ENCODE peak calls at places on chromosome 21, in nine cellular contexts. Q, P, O, M, U, Y, K, A and Z are unnamed samples.

GRCh38 chr21:31395268-31395667 is 51.2 kb upstream of the TIAM1 start:
- DNase-seq in Q (no peak), P (no peak), O (no peak), M (no peak), U (no peak), Y (no peak), K (no peak), A (no peak), Z (no peak)

GRCh38 chr21:44987886-44988606 is 48.2 kb downstream of the SLX9 start:
- DNase-seq in Q (no peak), P (no peak), O (no peak), M (no peak), U (no peak), Y (no peak), K (no peak), A (no peak), Z (no peak)

GRCh38 chr21:45364464-45365185 is 40.3 kb upstream of the COL18A1 start:
- DNase-seq in Q (peak), P (peak), O (no peak), M (peak), U (no peak), Y (no peak), K (peak), A (no peak), Z (no peak)

GRCh38 chr21:36719614-36720013 is 20.7 kb downstream of the SIM2 start:
- DNase-seq in Q (no peak), P (no peak), O (no peak), M (no peak), U (no peak), Y (no peak), K (no peak), A (peak), Z (no peak)

GRCh38 chr21:45388611-45389296 is 16.2 kb upstream of the COL18A1 start:
- DNase-seq in Q (no peak), P (no peak), O (no peak), M (no peak), U (no peak), Y (no peak), K (peak), A (no peak), Z (no peak)

GRCh38 chr21:14418920-14419319 is 36.0 kb upstream of the HSPA13 start:
- DNase-seq in Q (no peak), P (no peak), O (no peak), M (no peak), U (no peak), Y (no peak), K (no peak), A (no peak), Z (no peak)

GRCh38 chr21:18877932-18878331 is 474.3 kb upstream of the TMPRSS15 start:
- DNase-seq in Q (no peak), P (no peak), O (no peak), M (no peak), U (no peak), Y (no peak), K (no peak), A (no peak), Z (no peak)

GRCh38 chr21:37742532-37742931 is 173.7 kb downstream of the KCNJ6 start:
- DNase-seq in Q (no peak), P (peak), O (peak), M (no peak), U (no peak), Y (no peak), K (no peak), A (no peak), Z (no peak)

GRCh38 chr21:45995686-45996179 is 14.2 kb downstream of the COL6A1 start:
- DNase-seq in Q (no peak), P (no peak), O (no peak), M (no peak), U (no peak), Y (peak), K (peak), A (peak), Z (peak)

GRCh38 chr21:34795152-34796141 is 126.7 kb downstream of the CLIC6 start:
- DNase-seq in Q (peak), P (peak), O (no peak), M (peak), U (no peak), Y (peak), K (no peak), A (peak), Z (no peak)

GRCh38 chr21:35168702-35169101 is 119.6 kb upstream of the RUNX1 start:
- DNase-seq in Q (no peak), P (no peak), O (no peak), M (no peak), U (no peak), Y (no peak), K (no peak), A (no peak), Z (no peak)

GRCh38 chr21:25980710-25981109 is 189.9 kb downstream of the APP start:
- DNase-seq in Q (no peak), P (no peak), O (no peak), M (no peak), U (no peak), Y (no peak), K (no peak), A (no peak), Z (no peak)

GRCh38 chr21:44047996-44048560 is 36.0 kb downstream of the TRAPPC10 start:
- DNase-seq in Q (no peak), P (no peak), O (no peak), M (no peak), U (no peak), Y (no peak), K (no peak), A (no peak), Z (peak)

GRCh38 chr21:18869105-18869504 is 465.5 kb upstream of the TMPRSS15 start:
- DNase-seq in Q (no peak), P (no peak), O (no peak), M (no peak), U (no peak), Y (no peak), K (no peak), A (no peak), Z (no peak)

GRCh38 chr21:45019887-45020537 is 54.4 kb upstream of the ADARB1 start:
- DNase-seq in Q (no peak), P (no peak), O (no peak), M (no peak), U (no peak), Y (no peak), K (no peak), A (no peak), Z (no peak)

GRCh38 chr21:28543975-28544374 is 448.7 kb downstream of the LTN1 start:
- DNase-seq in Q (no peak), P (no peak), O (no peak), M (no peak), U (no peak), Y (no peak), K (no peak), A (no peak), Z (no peak)

GRCh38 chr21:26125433-26126167 is 45.0 kb downstream of the APP start:
- DNase-seq in Q (no peak), P (peak), O (no peak), M (no peak), U (no peak), Y (no peak), K (no peak), A (no peak), Z (no peak)

GRCh38 chr21:42308161-42308913 is 6.9 kb downstream of the TFF3 start:
- DNase-seq in Q (no peak), P (no peak), O (no peak), M (no peak), U (no peak), Y (no peak), K (no peak), A (no peak), Z (no peak)

GRCh38 chr21:42307106-42307505 is 8.1 kb downstream of the TFF3 start:
- DNase-seq in Q (no peak), P (no peak), O (no peak), M (no peak), U (no peak), Y (no peak), K (no peak), A (no peak), Z (no peak)

GRCh38 chr21:42310411-42311001 is 4.7 kb downstream of the TFF3 start:
- DNase-seq in Q (no peak), P (no peak), O (no peak), M (no peak), U (no peak), Y (no peak), K (no peak), A (no peak), Z (no peak)

GRCh38 chr21:42309753-42310213 is 5.4 kb downstream of the TFF3 start:
- DNase-seq in Q (peak), P (peak), O (peak), M (peak), U (peak), Y (peak), K (no peak), A (peak), Z (peak)

DNA sequence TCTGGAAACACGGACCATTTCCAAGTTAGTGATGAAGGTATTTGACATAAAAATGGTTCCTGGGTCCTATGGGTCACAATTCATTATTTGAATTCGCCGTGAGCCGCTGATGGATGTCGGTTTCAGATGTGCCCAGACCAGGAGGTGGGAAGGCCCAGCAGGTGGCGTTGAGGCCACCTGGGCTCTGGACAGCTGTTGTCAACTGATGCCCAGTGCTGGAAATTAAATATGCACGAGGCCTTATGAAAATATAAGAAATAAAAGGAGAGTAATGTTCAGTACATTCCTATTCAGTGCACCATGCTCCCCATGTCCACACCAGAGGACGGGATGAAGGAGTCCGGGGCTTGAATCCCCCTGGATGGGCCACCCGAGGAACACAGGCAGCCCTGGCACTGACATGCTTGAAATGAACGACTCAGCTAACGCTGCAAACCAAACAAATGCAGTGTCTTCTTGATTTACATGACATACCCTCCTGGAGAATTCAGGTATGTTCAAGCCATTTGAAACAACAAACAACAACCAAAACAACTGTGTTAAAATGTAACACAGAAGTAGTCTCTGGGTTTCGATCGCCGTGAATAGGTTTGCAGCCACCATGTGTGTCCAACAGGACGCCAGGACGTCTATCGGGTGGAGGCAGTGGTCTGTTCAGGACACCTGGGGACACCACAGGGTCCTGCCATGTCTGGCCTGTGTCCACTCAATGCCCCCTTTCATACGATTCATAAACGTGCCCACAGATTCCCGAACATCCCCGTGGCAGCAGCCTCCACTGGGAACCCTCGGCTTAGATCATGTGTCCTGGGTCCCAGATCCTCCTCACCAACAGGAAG is 6.1 kb downstream of the TFF3 start:
- DNase-seq in Q (no peak), P (no peak), O (no peak), M (no peak), U (no peak), Y (peak), K (no peak), A (no peak), Z (no peak)
- TF ChIP-seq CTCF in Q (no peak), P (no peak), O (no peak), M (no peak), U (no peak), Y (peak), K (no peak), A (no peak), Z (no peak)

GRCh38 chr21:39314155-39315027 is 959 bp upstream of the BRWD1 start:
- DNase-seq in Q (peak), P (peak), O (peak), M (peak), U (no peak), Y (peak), K (peak), A (peak), Z (no peak)

GRCh38 chr21:39312112-39313041 is 1.1 kb downstream of the BRWD1 start:
- DNase-seq in Q (peak), P (peak), O (peak), M (peak), U (peak), Y (peak), K (peak), A (peak), Z (peak)

GRCh38 chr21:39313042-39313456 is 383 bp downstream of the BRWD1 start:
- DNase-seq in Q (no peak), P (no peak), O (no peak), M (no peak), U (no peak), Y (no peak), K (peak), A (peak), Z (no peak)

GRCh38 chr21:39315603-39316002 is 2.2 kb upstream of the BRWD1 start:
- DNase-seq in Q (no peak), P (no peak), O (peak), M (no peak), U (no peak), Y (no peak), K (no peak), A (no peak), Z (no peak)

DNA sequence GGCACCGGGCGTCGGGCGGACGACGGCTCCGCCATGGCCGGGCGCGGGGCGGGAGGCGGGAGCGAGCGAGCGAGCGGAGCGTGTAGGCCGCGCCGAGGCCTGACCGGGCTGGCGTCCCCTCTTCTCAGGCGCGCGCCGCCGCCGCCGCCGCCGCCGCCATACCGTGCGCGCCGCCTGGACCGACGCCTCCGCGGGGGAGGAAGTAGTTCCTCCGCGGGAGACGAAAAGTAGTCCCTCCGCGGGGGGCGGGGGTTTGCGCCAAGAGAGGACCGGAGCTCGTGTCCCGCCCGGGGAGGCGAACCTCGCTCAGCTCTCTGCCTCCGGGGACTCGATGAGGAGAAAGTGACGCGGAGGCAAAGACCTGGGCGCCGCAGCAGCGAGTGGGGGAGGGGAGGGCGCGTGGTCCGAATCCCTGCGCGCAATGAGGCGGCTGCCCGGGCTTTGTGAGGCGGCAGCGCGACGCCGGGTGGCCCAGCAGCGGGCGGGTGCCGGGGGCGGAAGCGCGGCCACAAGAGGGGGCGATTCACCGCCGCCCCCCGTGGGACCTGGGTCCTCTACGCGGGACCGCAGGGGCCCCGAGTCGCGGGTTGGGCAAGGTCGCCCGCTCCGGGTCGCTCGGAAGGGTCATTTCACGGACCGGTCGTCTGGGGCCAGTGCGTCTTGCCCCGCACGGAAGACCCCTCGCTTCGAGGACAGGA is at the start of gene BRWD1:
- DNase-seq in Q (peak), P (peak), O (peak), M (peak), U (peak), Y (peak), K (peak), A (peak), Z (peak)
- TF ChIP-seq CTCF in Q (peak), P (peak), O (peak), M (peak), U (no peak), Y (no peak), K (peak), A (peak), Z (peak)

GRCh38 chr21:33127154-33127893 is 57.4 kb downstream of the OLIG1 start:
- DNase-seq in Q (peak), P (peak), O (peak), M (peak), U (peak), Y (peak), K (peak), A (peak), Z (peak)
- TF ChIP-seq CTCF in Q (peak), P (peak), O (peak), M (peak), U (peak), Y (peak), K (peak), A (peak), Z (peak)

GRCh38 chr21:24896735-24897124 is 710.6 kb downstream of the MRPL39 start:
- DNase-seq in Q (no peak), P (no peak), O (no peak), M (no peak), U (no peak), Y (no peak), K (no peak), A (no peak), Z (no peak)

GRCh38 chr21:24897883-24898282 is 709.4 kb downstream of the MRPL39 start:
- DNase-seq in Q (no peak), P (no peak), O (no peak), M (no peak), U (no peak), Y (no peak), K (no peak), A (no peak), Z (no peak)

GRCh38 chr21:24899138-24899537 is 708.1 kb downstream of the MRPL39 start:
- DNase-seq in Q (no peak), P (no peak), O (no peak), M (no peak), U (no peak), Y (no peak), K (no peak), A (no peak), Z (no peak)

GRCh38 chr21:24894324-24894723 is 713.0 kb downstream of the MRPL39 start:
- DNase-seq in Q (no peak), P (no peak), O (no peak), M (no peak), U (no peak), Y (no peak), K (no peak), A (no peak), Z (no peak)

GRCh38 chr21:24895885-24896734 is 711.2 kb downstream of the MRPL39 start:
- DNase-seq in Q (no peak), P (peak), O (no peak), M (peak), U (peak), Y (peak), K (no peak), A (peak), Z (no peak)
- TF ChIP-seq CTCF in Q (no peak), P (peak), O (peak), M (no peak), U (no peak), Y (peak), K (no peak), A (peak), Z (no peak)

GRCh38 chr21:16088121-16088520 is 358.3 kb downstream of the USP25 start:
- DNase-seq in Q (no peak), P (no peak), O (no peak), M (no peak), U (no peak), Y (no peak), K (no peak), A (no peak), Z (no peak)
- TF ChIP-seq CTCF in Q (no peak), P (no peak), O (no peak), M (no peak), U (no peak), Y (no peak), K (no peak), A (no peak), Z (no peak)

GRCh38 chr21:22125581-22125980 is 1127.4 kb downstream of the NCAM2 start:
- DNase-seq in Q (no peak), P (no peak), O (no peak), M (no peak), U (no peak), Y (no peak), K (no peak), A (no peak), Z (no peak)

GRCh38 chr21:22115746-22116145 is 1117.5 kb downstream of the NCAM2 start:
- DNase-seq in Q (no peak), P (no peak), O (no peak), M (no peak), U (no peak), Y (no peak), K (no peak), A (no peak), Z (no peak)

DNA sequence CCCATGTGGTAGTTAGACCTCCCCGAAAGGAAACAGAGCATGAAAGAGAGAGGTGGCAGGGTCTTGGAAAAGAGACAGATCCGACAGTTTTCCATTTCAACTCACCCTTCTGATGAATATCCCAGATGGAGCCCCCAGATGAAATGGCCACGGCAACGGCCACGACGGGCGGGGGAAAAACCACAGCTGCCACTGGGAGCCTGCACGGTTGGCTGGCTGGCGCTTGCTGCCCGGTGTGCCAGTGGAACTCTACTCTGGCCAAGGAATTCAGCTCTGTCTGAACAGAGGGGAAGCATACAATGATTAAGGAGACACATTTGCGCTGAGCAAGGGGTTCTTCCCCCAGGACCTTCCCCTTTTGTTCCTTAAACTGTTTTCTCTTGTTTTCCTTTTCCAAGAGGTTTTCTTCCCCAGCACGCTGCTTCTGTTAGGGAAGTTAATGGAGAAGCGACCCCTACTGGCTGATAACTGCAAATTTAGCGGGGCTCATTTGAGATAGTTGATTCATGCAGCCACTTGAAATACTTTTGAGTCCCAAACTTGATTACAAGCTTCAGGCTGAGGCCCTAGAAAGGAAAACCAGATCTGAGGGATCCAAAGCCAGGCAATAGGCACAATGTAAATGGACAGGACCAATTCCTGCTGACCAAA is 1122.5 kb downstream of the NCAM2 start:
- DNase-seq in Q (peak), P (no peak), O (peak), M (peak), U (peak), Y (peak), K (no peak), A (no peak), Z (no peak)
- TF ChIP-seq CTCF in Q (no peak), P (peak), O (peak), M (peak), U (no peak), Y (peak), K (no peak), A (no peak), Z (no peak)

DNA sequence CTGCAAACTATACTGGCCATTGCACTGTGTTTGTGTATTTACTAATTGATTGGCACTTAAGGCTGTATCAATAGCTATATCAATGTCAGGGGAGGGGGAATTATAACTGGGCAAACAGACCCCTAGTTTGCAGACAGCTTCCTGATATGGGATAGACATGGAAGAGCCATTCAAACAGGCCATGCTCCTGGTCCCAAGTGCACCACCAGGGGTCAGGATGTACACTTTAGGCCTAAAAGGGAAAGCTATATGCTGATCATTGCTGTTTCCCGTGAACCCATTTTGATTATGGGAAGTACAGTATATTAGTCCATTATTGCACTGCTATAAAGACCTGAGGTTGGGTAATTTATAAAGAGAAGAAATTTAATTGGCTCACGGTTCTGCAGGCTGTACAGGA is 125.0 kb upstream of the BACE2 start:
- DNase-seq in Q (peak), P (no peak), O (peak), M (no peak), U (no peak), Y (peak), K (no peak), A (no peak), Z (no peak)
- TF ChIP-seq CTCF in Q (no peak), P (no peak), O (peak), M (peak), U (peak), Y (peak), K (no peak), A (no peak), Z (peak)